ENCODE peak calls at places on chromosomes 1 and 21, in four cellular contexts. W is right cardiac atrium, Z is heart right ventricle, C is A549. R is an unnamed sample. For H3K4me1, the result is how much of the 10 kb centered on the place peaks cover.

GRCh38 chr1:55854911-55855310 is 639.7 kb upstream of the USP24 start:
- DNase-seq in C (no peak), W (no peak), Z (no peak), R (no peak)

GRCh38 chr21:17257784-17258183 is 255.1 kb upstream of the CXADR start:
- DNase-seq in W (no peak), C (no peak), Z (no peak), R (no peak)

GRCh38 chr21:17554619-17555472 is 42.0 kb downstream of the CXADR start:
- DNase-seq in Z (no peak), C (peak), W (peak), R (no peak)

GRCh38 chr1:53326598-53327182 is 1.2 kb downstream of the LRP8 start:
- DNase-seq in Z (no peak), C (no peak), W (peak), R (no peak)

GRCh38 chr1:109739738-109740614 is 862 bp downstream of the GSTM3 start:
- DNase-seq in Z (peak), W (peak), C (peak), R (peak)

GRCh38 chr1:187460093-187460492 is 631.3 kb downstream of the PLA2G4A start:
- DNase-seq in C (no peak), W (no peak), Z (no peak), R (no peak)

GRCh38 chr1:181099152-181100014 is 10.9 kb downstream of the IER5 start:
- DNase-seq in C (no peak), W (no peak), Z (no peak), R (no peak)

GRCh38 chr1:215473943-215474342 is 93.2 kb upstream of the KCTD3 start:
- DNase-seq in Z (no peak), C (no peak), W (no peak), R (no peak)

GRCh38 chr21:36976882-36977651 is 10.6 kb upstream of the HLCS start:
- DNase-seq in W (no peak), C (peak), Z (no peak), R (no peak)

GRCh38 chr1:17304155-17304826 is 3.7 kb upstream of the PADI4 start:
- DNase-seq in C (no peak), Z (no peak), W (no peak), R (peak)

GRCh38 chr1:225451840-225452515 is 24.1 kb upstream of the LBR start:
- DNase-seq in Z (no peak), W (peak), C (no peak), R (peak)
- H3K4me1 ChIP-seq in Z (under half), W (under half), C (under half), R (under half)

GRCh38 chr1:207813946-207814345 is 62.1 kb downstream of the CD46 start:
- DNase-seq in W (peak), Z (no peak), C (no peak), R (no peak)
- H3K4me1 ChIP-seq in W (half or more), Z (half or more), C (under half), R (half or more)

DNA sequence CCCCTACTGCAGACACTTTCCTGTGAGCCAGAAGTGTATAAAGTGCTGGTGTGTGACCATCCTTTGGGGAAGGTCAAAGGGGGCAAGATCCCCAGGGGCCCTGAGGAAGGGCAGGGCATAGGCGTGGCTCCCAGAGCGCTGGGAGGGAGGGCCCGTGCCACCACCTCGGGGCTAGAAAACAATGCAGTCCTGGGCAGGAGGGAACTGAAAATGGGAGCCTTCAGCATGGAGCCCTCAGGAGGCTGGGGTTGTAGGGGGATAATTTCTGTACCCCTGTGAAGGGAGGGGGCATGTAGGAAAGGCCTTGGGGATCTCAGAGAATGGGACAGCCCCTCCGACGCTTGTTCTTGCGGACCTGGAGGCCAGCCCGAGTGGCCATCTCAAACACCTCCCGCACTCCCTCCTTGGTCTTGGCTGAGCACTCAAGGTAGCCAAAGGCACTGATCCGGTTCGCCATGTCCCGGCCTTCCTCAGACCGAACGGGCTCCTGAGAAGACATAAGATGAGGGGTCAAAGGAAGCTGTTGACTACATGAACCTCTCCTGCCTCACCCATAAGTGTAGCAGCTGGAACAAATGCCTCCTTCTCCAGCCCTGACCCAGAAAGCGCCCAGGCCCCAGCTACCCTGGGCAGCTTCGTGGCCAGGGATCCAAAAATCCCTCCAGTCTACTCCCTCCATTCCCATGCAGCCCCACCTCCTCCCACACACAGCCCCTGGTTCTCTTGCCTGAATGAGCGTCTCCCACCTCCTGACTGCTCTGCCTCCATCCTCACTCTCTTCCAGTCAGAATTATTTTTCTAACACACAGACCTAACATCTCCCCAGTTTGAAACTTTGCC is 5.5 kb downstream of the RHOC start:
- DNase-seq in C (no peak), W (no peak), Z (no peak), R (no peak)
- H3K4me1 ChIP-seq in C (half or more), W (under half), Z (half or more), R (under half)

GRCh38 chr1:224619209-224619608 is 3.1 kb downstream of the CNIH3 start:
- DNase-seq in C (no peak), Z (no peak), W (no peak), R (no peak)
- H3K4me1 ChIP-seq in C (under half), Z (under half), W (under half), R (under half)

GRCh38 chr1:151849871-151850270 is 3.6 kb downstream of the THEM5 start:
- DNase-seq in Z (no peak), W (no peak), C (no peak), R (no peak)

GRCh38 chr1:151843398-151843797 is 3.8 kb upstream of the C2CD4D start:
- DNase-seq in C (no peak), Z (no peak), W (no peak), R (no peak)

GRCh38 chr1:151847867-151848596 is 5.5 kb downstream of the THEM5 start:
- DNase-seq in Z (no peak), C (no peak), W (no peak), R (no peak)

GRCh38 chr1:151846686-151847227 is 6.8 kb downstream of the THEM5 start:
- DNase-seq in W (no peak), C (no peak), Z (no peak), R (peak)

DNA sequence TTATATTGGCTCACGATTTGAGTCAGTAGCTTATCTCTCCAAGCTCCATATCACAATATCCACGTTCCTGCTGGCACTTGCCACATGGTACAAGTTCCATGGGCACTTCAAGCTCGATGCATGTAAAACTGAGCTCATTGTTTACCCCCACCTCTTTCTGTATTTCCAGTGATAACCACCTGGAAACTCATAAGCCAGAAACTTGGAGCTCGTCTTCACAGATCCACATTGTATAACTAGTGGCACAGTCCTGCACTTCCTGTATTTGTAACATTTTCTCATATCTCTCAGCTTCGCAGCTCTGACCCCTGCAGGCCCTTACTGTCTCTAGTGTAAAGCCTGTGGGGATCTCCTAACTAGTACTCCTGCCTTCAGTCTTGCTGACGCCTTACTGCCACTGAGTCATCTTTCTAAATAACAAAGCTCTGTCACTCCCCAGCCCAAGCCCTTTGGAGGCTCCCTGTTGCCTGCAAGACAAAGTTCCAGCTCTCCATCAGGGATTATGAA is 6.5 kb upstream of the C2CD4D start:
- DNase-seq in Z (no peak), C (peak), W (no peak), R (no peak)
- H3K4me1 ChIP-seq in Z (under half), C (under half), W (under half), R (under half)

DNA sequence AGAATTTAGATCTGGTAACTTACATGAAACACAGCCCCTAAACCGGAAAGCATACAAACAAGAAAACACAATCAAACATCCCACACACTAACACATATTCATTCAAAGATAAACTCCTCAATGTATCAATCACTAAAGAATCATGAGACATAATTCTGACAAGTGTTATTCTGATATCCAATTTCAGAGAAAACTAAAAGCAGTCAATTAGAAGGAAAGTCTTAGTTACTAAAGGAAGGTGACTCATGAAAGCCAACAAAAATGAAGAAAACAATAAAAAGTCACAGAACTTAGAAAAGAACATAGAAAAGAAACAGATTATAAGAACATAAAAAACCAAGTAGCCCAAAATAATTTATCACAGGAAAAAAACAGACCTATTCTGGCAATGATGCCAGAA is 57.2 kb downstream of the ZZZ3 start:
- DNase-seq in Z (no peak), C (no peak), W (no peak), R (no peak)
- H3K4me1 ChIP-seq in Z (under half), C (under half), W (under half), R (under half)

GRCh38 chr1:198174297-198174696 is 17.5 kb downstream of the NEK7 start:
- DNase-seq in C (no peak), W (no peak), Z (no peak), R (no peak)
- H3K4me1 ChIP-seq in C (under half), W (under half), Z (half or more), R (under half)

R was measured in right lobe of liver.